ENCODE peak calls at places on chromosomes 13 and 19, in four cellular contexts. P is posterior vena cava, I is AG09309, L is mesothelial cell of epicardium. T is an unnamed sample.

GRCh38 chr13:110232756-110233155 is 74.2 kb downstream of the COL4A1 start:
- DNase-seq in P (no peak), I (no peak), L (no peak), T (no peak)

GRCh38 chr13:26584713-26585112 is 27.2 kb downstream of the WASF3 start:
- DNase-seq in P (no peak), I (peak), L (no peak), T (no peak)

GRCh38 chr13:76383671-76384461 is 502.3 kb downstream of the KCTD12 start:
- DNase-seq in P (no peak), I (peak), L (no peak), T (no peak)

GRCh38 chr19:28706693-28707092 is 506.3 kb downstream of the UQCRFS1 start:
- DNase-seq in P (no peak), I (no peak), L (no peak), T (no peak)

GRCh38 chr13:78993792-78994191 is 334.8 kb upstream of the OBI1 start:
- DNase-seq in P (no peak), I (no peak), L (no peak), T (no peak)

GRCh38 chr13:58687130-58687529 is 1055.6 kb downstream of the PCDH17 start:
- DNase-seq in P (no peak), I (no peak), L (no peak), T (no peak)

GRCh38 chr19:49851456-49852259 is 699 bp downstream of the PTOV1 start:
- DNase-seq in P (peak), I (no peak), L (peak), T (no peak)

GRCh38 chr19:21569497-21569870 is 64.1 kb downstream of the ZNF429 start:
- DNase-seq in P (no peak), I (no peak), L (no peak), T (no peak)

GRCh38 chr13:50518791-50519201 is 324.7 kb downstream of the DLEU7 start:
- DNase-seq in P (no peak), I (no peak), L (no peak), T (no peak)

GRCh38 chr19:45553464-45553863 is 31.1 kb downstream of the OPA3 start:
- DNase-seq in P (no peak), I (no peak), L (peak), T (no peak)

GRCh38 chr13:40187324-40187795 is 479.1 kb downstream of the FOXO1 start:
- DNase-seq in P (no peak), I (no peak), L (no peak), T (no peak)

GRCh38 chr19:40281381-40282208 is 3.5 kb downstream of the AKT2 start:
- DNase-seq in P (peak), I (no peak), L (no peak), T (no peak)

GRCh38 chr13:79457948-79458347 is 23.0 kb upstream of the NDFIP2 start:
- DNase-seq in P (no peak), I (no peak), L (no peak), T (no peak)

GRCh38 chr19:45670670-45671453 is 2.8 kb downstream of the GIPR start:
- DNase-seq in P (peak), I (no peak), L (peak), T (peak)

GRCh38 chr19:3343619-3344502 is 22.5 kb upstream of the NFIC start:
- DNase-seq in P (peak), I (peak), L (no peak), T (peak)

GRCh38 chr13:102873653-102874052 is 27.8 kb downstream of the ERCC5 start:
- DNase-seq in P (no peak), I (no peak), L (no peak), T (no peak)

GRCh38 chr13:98909016-98909415 is 68.8 kb downstream of the DOCK9 start:
- DNase-seq in P (no peak), I (no peak), L (no peak), T (no peak)

GRCh38 chr19:46722421-46723022 is 5.6 kb upstream of the PRKD2 start:
- DNase-seq in P (no peak), I (no peak), L (no peak), T (no peak)

GRCh38 chr13:40518481-40518882 is 148.0 kb downstream of the FOXO1 start:
- DNase-seq in P (no peak), I (no peak), L (no peak), T (no peak)

GRCh38 chr19:571127-571974 is 1.0 kb upstream of the BSG start:
- DNase-seq in P (peak), I (no peak), L (no peak), T (peak)

GRCh38 chr13:67063036-67063435 is 167.1 kb downstream of the PCDH9 start:
- DNase-seq in P (no peak), I (no peak), L (no peak), T (no peak)

GRCh38 chr13:36850790-36851438 is 31.9 kb downstream of the RFXAP start:
- DNase-seq in P (no peak), I (no peak), L (no peak), T (no peak)

GRCh38 chr13:47723898-47724297 is 277.2 kb downstream of the SUCLA2 start:
- DNase-seq in P (no peak), I (no peak), L (no peak), T (no peak)

GRCh38 chr13:98173431-98173921 is 3.6 kb downstream of the RNF113B start:
- DNase-seq in P (peak), I (peak), L (no peak), T (peak)

GRCh38 chr19:46206176-46206575 is 23.4 kb upstream of the IGFL1 start:
- DNase-seq in P (no peak), I (no peak), L (no peak), T (no peak)

T was measured in CMK.